ENCODE peak calls at places on chromosomes 2 and 18, in four cellular contexts. O is suprapubic skin, C is H9, U is uterus. V is an unnamed sample.

GRCh38 chr2:217757108-217757463 is 245.7 kb downstream of the TNS1 start:
- DNase-seq in O (no peak), C (no peak), U (no peak), V (no peak)

GRCh38 chr18:10142496-10143160 is 228.8 kb downstream of the VAPA start:
- DNase-seq in O (no peak), C (no peak), U (no peak), V (no peak)

GRCh38 chr2:234974501-234975385 is 22.9 kb downstream of the SH3BP4 start:
- DNase-seq in O (no peak), C (no peak), U (no peak), V (peak; percentile 30)

GRCh38 chr2:203656522-203657287 is 49.7 kb upstream of the CD28 start:
- DNase-seq in O (peak; percentile 86), C (no peak), U (no peak), V (no peak)

GRCh38 chr2:8663997-8664396 is 17.9 kb upstream of the ID2 start:
- DNase-seq in O (peak; percentile 49), C (no peak), U (no peak), V (no peak)

GRCh38 chr2:42781204-42781603 is 11.2 kb downstream of the HAAO start:
- DNase-seq in O (no peak), C (no peak), U (no peak), V (no peak)

GRCh38 chr2:229922449-229923386 is at the start of gene FBXO36:
- DNase-seq in O (peak; percentile 94), C (peak; percentile 86), U (peak; percentile 27), V (peak; percentile 92)

GRCh38 chr2:30252723-30253688 is 21.7 kb downstream of the LBH start:
- DNase-seq in O (no peak), C (no peak), U (peak; percentile 73), V (no peak)

GRCh38 chr2:187959821-187960220 is 331.9 kb upstream of the GULP1 start:
- DNase-seq in O (no peak), C (no peak), U (no peak), V (no peak)

GRCh38 chr18:26706796-26707406 is 158.5 kb upstream of the KCTD1 start:
- DNase-seq in O (no peak), C (no peak), U (no peak), V (no peak)

GRCh38 chr18:6370886-6371635 is 43.6 kb downstream of the L3MBTL4 start:
- DNase-seq in O (no peak), C (no peak), U (no peak), V (no peak)

GRCh38 chr2:240672701-240673190 is 9.9 kb downstream of the AQP12B start:
- DNase-seq in O (no peak), C (peak; percentile 53), U (no peak), V (no peak)

GRCh38 chr18:59651071-59651470 is 46.2 kb downstream of the CCBE1 start:
- DNase-seq in O (no peak), C (no peak), U (no peak), V (no peak)

GRCh38 chr18:13915391-13915790 is at the start of gene MC2R:
- DNase-seq in O (no peak), C (no peak), U (no peak), V (no peak)

GRCh38 chr18:31101148-31102019 is 837 bp downstream of the DSC2 start:
- DNase-seq in O (peak; percentile 83), C (peak; percentile 80), U (peak; percentile 16), V (peak; percentile 39)

GRCh38 chr18:48090702-48091101 is 160.2 kb upstream of the SMAD2 start:
- DNase-seq in O (no peak), C (no peak), U (no peak), V (no peak)

GRCh38 chr18:35458677-35459441 is 38.9 kb downstream of the INO80C start:
- DNase-seq in O (no peak), C (peak; percentile 83), U (peak; percentile 59), V (no peak)

GRCh38 chr18:55522011-55522410 is 66.0 kb downstream of the TCF4 start:
- DNase-seq in O (no peak), C (peak; percentile 62), U (peak; percentile 30), V (peak; percentile 21)

GRCh38 chr18:76412818-76413565 is 82.0 kb downstream of the ZNF516 start:
- DNase-seq in O (no peak), C (no peak), U (no peak), V (no peak)

GRCh38 chr2:290090-290722 is 2.3 kb upstream of the ALKAL2 start:
- DNase-seq in O (no peak), C (peak; percentile 78), U (peak; percentile 81), V (peak; percentile 41)

GRCh38 chr2:135875491-135876065 is 665 bp downstream of the MCM6 start:
- DNase-seq in O (peak; percentile 81), C (peak; percentile 46), U (peak; percentile 36), V (no peak)

GRCh38 chr2:143684731-143685364 is 555.6 kb downstream of the ARHGAP15 start:
- DNase-seq in O (no peak), C (no peak), U (no peak), V (no peak)

GRCh38 chr2:156003780-156004179 is 328.7 kb downstream of the NR4A2 start:
- DNase-seq in O (no peak), C (no peak), U (no peak), V (no peak)

GRCh38 chr2:58918138-58918537 is 677.0 kb upstream of the FANCL start:
- DNase-seq in O (no peak), C (no peak), U (no peak), V (no peak)

GRCh38 chr2:182267971-182268370 is 158.9 kb downstream of the PDE1A start:
- DNase-seq in O (no peak), C (no peak), U (no peak), V (no peak)

GRCh38 chr18:33696332-33697162 is 118.5 kb downstream of the ASXL3 start:
- DNase-seq in O (no peak), C (no peak), U (no peak), V (no peak)
- H3K27ac ChIP-seq in O (no peak overlapping the region), C (no peak overlapping the region), U (no peak overlapping the region), V (no peak overlapping the region)

GRCh38 chr2:19802088-19802806 is 99.5 kb downstream of the TTC32 start:
- DNase-seq in O (no peak), C (no peak), U (no peak), V (no peak)

GRCh38 chr2:19804861-19805260 is 96.9 kb downstream of the TTC32 start:
- DNase-seq in O (no peak), C (peak; percentile 0), U (no peak), V (no peak)

GRCh38 chr2:19799881-19800780 is 101.7 kb downstream of the TTC32 start:
- DNase-seq in O (no peak), C (no peak), U (no peak), V (no peak)

GRCh38 chr2:19800796-19801195 is 101.0 kb downstream of the TTC32 start:
- DNase-seq in O (no peak), C (no peak), U (no peak), V (no peak)

DNA sequence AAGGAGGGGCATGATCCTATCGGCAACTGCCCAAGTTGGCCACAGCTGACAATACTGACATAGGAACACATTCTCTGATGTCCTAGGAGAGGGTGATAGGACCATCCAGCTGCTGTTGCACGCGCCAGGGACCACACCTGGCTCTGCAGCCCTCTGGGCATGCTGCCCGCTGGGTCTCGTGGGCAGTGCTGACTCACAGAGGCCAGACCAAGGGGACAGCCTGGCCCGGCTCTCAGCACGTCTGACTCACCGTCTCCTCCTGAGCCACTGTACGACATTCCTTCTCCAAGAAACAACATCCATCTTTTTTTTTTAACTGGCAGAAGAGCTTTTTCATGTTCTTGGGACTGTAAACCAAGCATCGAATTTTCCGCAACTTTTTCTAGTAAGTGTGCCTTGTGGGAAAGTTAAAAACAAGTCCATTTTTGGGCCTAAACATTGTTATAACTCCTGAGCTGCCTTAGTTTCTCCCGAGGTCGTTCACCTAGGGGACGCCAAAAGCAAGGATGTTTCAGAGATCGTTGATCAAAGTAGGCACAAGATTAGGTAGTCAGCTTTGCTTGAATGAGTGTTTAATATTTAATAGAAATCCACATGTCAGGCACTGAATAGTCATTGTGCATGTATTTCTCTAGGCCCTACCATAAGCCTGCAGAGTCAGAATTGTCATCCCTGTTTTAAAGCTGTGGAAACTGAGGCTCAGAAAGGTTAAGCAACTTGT is 100.3 kb downstream of the TTC32 start:
- DNase-seq in O (no peak), C (no peak), U (peak; percentile 87), V (no peak)
- H3K27ac ChIP-seq in O (peak overlapping the region; percentile 48), C (no peak overlapping the region), U (peak overlapping the region; percentile 50), V (no peak overlapping the region)

GRCh38 chr2:127465258-127465657 is 47.0 kb downstream of the PROC start:
- DNase-seq in O (no peak), C (no peak), U (no peak), V (no peak)

GRCh38 chr2:127469051-127469450 is 50.8 kb downstream of the PROC start:
- DNase-seq in O (no peak), C (no peak), U (no peak), V (no peak)

GRCh38 chr2:127464470-127465257 is 46.4 kb downstream of the PROC start:
- DNase-seq in O (no peak), C (no peak), U (no peak), V (no peak)

DNA sequence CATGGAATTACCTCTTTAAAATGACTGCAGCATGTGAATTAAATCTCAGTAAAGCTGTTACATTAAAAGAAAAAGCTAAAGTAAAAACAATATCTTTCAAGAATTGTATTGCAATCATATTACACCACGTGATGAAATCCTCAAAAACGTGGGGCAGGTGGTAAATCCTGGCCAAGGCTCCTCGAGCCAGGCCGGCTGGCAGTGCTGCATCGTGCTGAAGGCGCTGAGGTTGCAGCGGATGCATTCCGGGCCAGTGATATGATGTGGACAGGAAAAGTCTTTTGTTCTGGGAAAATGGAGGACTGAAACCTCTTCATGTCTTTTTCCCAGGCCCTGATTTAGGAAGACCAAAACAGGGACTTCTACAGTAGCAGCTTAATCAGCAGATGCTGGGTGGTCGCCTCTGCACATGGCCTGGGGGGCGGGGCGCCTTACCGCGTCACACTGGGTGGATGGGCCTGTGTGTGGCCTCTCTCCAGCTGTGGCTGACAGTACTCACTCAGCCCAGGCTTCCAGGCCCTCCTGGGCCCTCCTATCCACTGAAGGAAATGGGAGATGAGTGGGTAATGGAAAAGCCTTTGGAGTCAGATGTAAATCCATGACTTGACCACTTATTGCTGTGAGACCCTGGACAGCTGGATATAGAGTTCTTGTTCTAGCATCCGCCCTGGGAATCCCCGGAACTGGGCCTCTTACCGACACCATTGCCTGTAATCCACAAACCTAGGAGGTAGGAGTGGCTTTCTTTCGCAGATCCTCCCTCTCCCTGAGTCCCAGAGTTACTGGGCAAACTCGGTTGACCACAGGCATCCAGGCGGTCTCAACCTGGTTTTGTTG is 45.1 kb downstream of the PROC start:
- DNase-seq in O (no peak), C (peak; percentile 82), U (no peak), V (no peak)
- H3K27ac ChIP-seq in O (no peak overlapping the region), C (no peak overlapping the region), U (no peak overlapping the region), V (no peak overlapping the region)

DNA sequence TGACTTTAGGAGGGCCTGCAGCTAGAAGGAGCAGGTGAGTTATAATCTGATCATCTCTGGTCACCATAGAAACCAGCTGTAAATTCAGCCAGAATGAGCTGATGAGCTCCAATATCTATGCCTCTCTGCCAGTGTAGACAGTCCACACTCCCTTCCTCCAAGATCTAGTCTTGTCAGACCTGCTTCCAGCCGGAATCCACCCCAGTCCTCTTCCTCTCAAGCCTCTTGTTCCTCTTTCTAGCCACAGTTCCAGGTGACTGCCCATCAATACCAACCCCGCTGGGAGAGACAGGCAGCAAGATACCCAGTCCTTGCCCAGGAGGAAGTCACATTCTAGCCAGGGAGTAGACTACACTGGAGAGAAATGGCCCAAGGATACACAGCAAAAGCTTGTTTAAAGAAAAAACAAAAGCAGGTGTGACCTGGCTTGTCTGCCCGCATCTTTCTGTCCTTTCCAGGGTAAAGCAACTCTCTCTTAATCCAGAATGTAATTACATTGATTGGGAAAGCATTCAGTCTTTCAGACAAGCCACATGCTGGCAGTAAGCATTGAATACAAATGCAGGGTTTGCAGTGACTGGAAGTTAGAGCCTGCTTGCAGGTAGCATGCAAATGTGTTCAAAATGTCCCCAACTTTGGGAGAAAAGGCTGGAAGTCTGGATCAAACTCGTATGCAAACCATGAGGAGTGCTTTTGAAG is 9.0 kb upstream of the SLC35F6 start:
- DNase-seq in O (no peak), C (no peak), U (no peak), V (no peak)
- H3K27ac ChIP-seq in O (no peak overlapping the region), C (no peak overlapping the region), U (no peak overlapping the region), V (no peak overlapping the region)

GRCh38 chr2:73925853-73926492 is 707 bp upstream of the DGUOK start:
- DNase-seq in O (no peak), C (peak; percentile 36), U (no peak), V (no peak)
- H3K27ac ChIP-seq in O (peak overlapping the region; percentile 90), C (no peak overlapping the region), U (peak overlapping the region; percentile 97), V (no peak overlapping the region)